ENCODE peak calls at places on chromosomes 1 and 21, in eight cellular contexts. W is choroid plexus epithelial cell; Q is SW480; R is nucleus accumbens; S is psoas muscle; B is activated CD4-positive, alpha-beta T cell treated with anti-CD3 and anti-CD28 coated beads, Interleukin-2, amount 50 U/mL, for 1 hour; O is SHP77; N is DMS79 treated with DMSO at 0.1 percent for 48 hours. V is an unnamed sample.

GRCh38 chr21:45788198-45788597 is 144.7 kb downstream of the PCBP3 start:
- DNase-seq in Q (no peak), S (no peak), W (no peak), N (no peak), R (no peak), O (no peak), B (no peak), V (no peak)

GRCh38 chr1:62722796-62723195 is 34.6 kb upstream of the DOCK7 start:
- DNase-seq in O (no peak), S (no peak), B (no peak), N (no peak), R (no peak), Q (no peak), W (no peak), V (no peak)

GRCh38 chr1:224759570-224760562 is 143.7 kb downstream of the CNIH3 start:
- DNase-seq in B (no peak), Q (no peak), S (no peak), W (no peak), O (no peak), R (no peak), N (no peak), V (no peak)

GRCh38 chr1:86477721-86478120 is 9.0 kb downstream of the CLCA1 start:
- DNase-seq in W (no peak), R (no peak), Q (no peak), N (no peak), O (no peak), B (no peak), S (no peak), V (no peak)

GRCh38 chr1:236316437-236316836 is 34.7 kb upstream of the ERO1B start:
- DNase-seq in N (no peak), W (no peak), O (no peak), R (no peak), Q (no peak), S (no peak), B (no peak), V (no peak)

GRCh38 chr1:211424018-211424417 is 67.9 kb downstream of the RD3 start:
- DNase-seq in B (no peak), S (no peak), N (no peak), Q (no peak), R (no peak), W (no peak), O (no peak), V (no peak)

GRCh38 chr1:15107897-15108296 is 45.6 kb upstream of the TMEM51 start:
- DNase-seq in Q (no peak), O (no peak), S (no peak), B (no peak), W (no peak), N (no peak), R (no peak), V (no peak)

GRCh38 chr1:167273027-167273800 is 52.5 kb downstream of the POU2F1 start:
- DNase-seq in W (peak; percentile 62), N (peak; percentile 84), Q (no peak), R (no peak), B (no peak), O (no peak), S (no peak), V (peak; percentile 26)

GRCh38 chr1:164087893-164088292 is 471.1 kb upstream of the PBX1 start:
- DNase-seq in Q (no peak), W (no peak), B (no peak), N (no peak), O (no peak), R (no peak), S (no peak), V (no peak)

GRCh38 chr1:8417625-8418024 is 99.7 kb downstream of the SLC45A1 start:
- DNase-seq in N (no peak), O (no peak), Q (no peak), W (no peak), R (no peak), B (no peak), S (no peak), V (no peak)

GRCh38 chr1:80846966-80847365 is 953.8 kb upstream of the ADGRL2 start:
- DNase-seq in S (no peak), R (no peak), N (no peak), Q (no peak), B (no peak), O (no peak), W (no peak), V (no peak)

GRCh38 chr1:47507921-47508894 is 70.4 kb downstream of the FOXD2 start:
- DNase-seq in W (peak; percentile 4), R (no peak), O (no peak), S (peak; percentile 62), Q (peak; percentile 29), B (no peak), N (peak; percentile 57), V (no peak)

GRCh38 chr1:210757677-210758076 is 376.3 kb downstream of the KCNH1 start:
- DNase-seq in Q (no peak), O (no peak), S (no peak), R (no peak), B (no peak), N (no peak), W (no peak), V (no peak)

GRCh38 chr21:44533891-44534627 is 5.9 kb downstream of the KRTAP10-1 start:
- DNase-seq in B (no peak), R (no peak), Q (no peak), W (no peak), O (no peak), S (no peak), N (no peak), V (no peak)

GRCh38 chr1:7478797-7479499 is 292.1 kb upstream of the VAMP3 start:
- DNase-seq in B (no peak), R (peak; percentile 58), N (peak; percentile 55), S (no peak), O (peak; percentile 38), Q (peak; percentile 22), W (peak; percentile 98), V (peak; percentile 86)

GRCh38 chr1:215119719-215120118 is 37.2 kb downstream of the KCNK2 start:
- DNase-seq in B (no peak), N (no peak), R (no peak), Q (no peak), O (no peak), W (peak; percentile 79), S (no peak), V (no peak)

GRCh38 chr1:83922431-83922830 is 76.5 kb downstream of the TTLL7 start:
- DNase-seq in R (no peak), S (no peak), N (no peak), O (no peak), Q (no peak), W (no peak), B (no peak), V (no peak)